ENCODE peak calls at places on chromosomes 2 and 18, in five cellular contexts. J is NCI-H1092 treated with DMSO at 0.1 percent for 48 hours, K is NCI-H82, W is ELR, V is SK-N-SH. M is an unnamed sample.

GRCh38 chr2:226560325-226560724 is 239.3 kb downstream of the IRS1 start:
- DNase-seq in K (no peak), W (no peak), V (no peak), J (no peak), M (no peak)

GRCh38 chr18:62788891-62789290 is 73.5 kb downstream of the PHLPP1 start:
- DNase-seq in V (no peak), W (no peak), K (no peak), J (peak; percentile 77), M (no peak)

GRCh38 chr2:146579154-146579930 is 1265.5 kb upstream of the ACVR2A start:
- DNase-seq in K (no peak), J (no peak), W (peak; percentile 85), V (no peak), M (no peak)

GRCh38 chr2:15882761-15883497 is 57.4 kb upstream of the MYCN start:
- DNase-seq in J (no peak), K (no peak), V (no peak), W (no peak), M (no peak)

GRCh38 chr2:194559964-194560363 is 1097.1 kb upstream of the SLC39A10 start:
- DNase-seq in J (no peak), V (no peak), K (no peak), W (no peak), M (no peak)

GRCh38 chr2:237529452-237530402 is 36.6 kb upstream of the PRLH start:
- DNase-seq in V (no peak), K (no peak), W (no peak), J (no peak), M (no peak)

GRCh38 chr2:39266906-39267434 is 23.2 kb upstream of the CDKL4 start:
- DNase-seq in J (no peak), W (no peak), K (no peak), V (no peak), M (no peak)

GRCh38 chr18:3793545-3793944 is 343.6 kb downstream of the TGIF1 start:
- DNase-seq in V (no peak), K (no peak), J (no peak), W (no peak), M (no peak)

GRCh38 chr2:44620189-44620990 is 258.6 kb downstream of the CAMKMT start:
- DNase-seq in K (peak; percentile 36), W (no peak), V (no peak), J (no peak), M (no peak)

GRCh38 chr2:221641181-221641871 is 69.2 kb upstream of the EPHA4 start:
- DNase-seq in V (no peak), K (no peak), W (peak; percentile 22), J (no peak), M (no peak)